ENCODE peak calls at places on chromosomes 4 and X, in five cellular contexts. U, C, M, S and F are unnamed samples.

GRCh38 chrX:19129694-19130093 is 7.4 kb upstream of the ADGRG2 start:
- DNase-seq in U (no peak), S (no peak), C (peak), M (no peak), F (no peak)

GRCh38 chrX:148960060-148960459 is 459.6 kb downstream of the AFF2 start:
- DNase-seq in S (no peak), M (no peak), U (no peak), C (no peak), F (no peak)

GRCh38 chr4:25986807-25987206 is 72.8 kb downstream of the SMIM20 start:
- DNase-seq in M (no peak), S (no peak), C (no peak), U (no peak), F (no peak)

GRCh38 chrX:129798888-129799287 is 19.1 kb downstream of the SASH3 start:
- DNase-seq in U (no peak), M (no peak), C (no peak), S (no peak), F (no peak)

GRCh38 chrX:13478740-13479451 is 90.5 kb upstream of the EGFL6 start:
- DNase-seq in M (no peak), U (no peak), S (no peak), C (no peak), F (no peak)

GRCh38 chrX:100424012-100424411 is 13.9 kb upstream of the PCDH19 start:
- DNase-seq in M (no peak), S (no peak), U (no peak), C (no peak), F (no peak)

GRCh38 chr4:76956961-76957738 is 7.6 kb downstream of the SEPTIN11 start:
- DNase-seq in S (no peak), U (peak), M (no peak), C (no peak), F (no peak)

GRCh38 chrX:130028196-130028595 is 45.8 kb downstream of the BCORL1 start:
- DNase-seq in U (no peak), M (peak), S (no peak), C (peak), F (no peak)

GRCh38 chrX:11530621-11531020 is 135.1 kb downstream of the ARHGAP6 start:
- DNase-seq in M (no peak), U (no peak), S (no peak), C (no peak), F (no peak)

GRCh38 chrX:10744011-10744410 is 123.6 kb upstream of the MID1 start:
- DNase-seq in C (no peak), S (no peak), U (no peak), M (no peak), F (no peak)

GRCh38 chr4:6092131-6092530 is 73.9 kb upstream of the C4orf50 start:
- DNase-seq in C (no peak), U (no peak), S (no peak), M (no peak), F (no peak)

GRCh38 chr4:119240568-119240967 is 28.1 kb downstream of the USP53 start:
- DNase-seq in S (no peak), C (no peak), M (no peak), U (no peak), F (no peak)

GRCh38 chr4:42148453-42148852 is 4.0 kb downstream of the BEND4 start:
- DNase-seq in S (no peak), M (no peak), C (no peak), U (no peak), F (no peak)

GRCh38 chr4:69057620-69058409 is 38.5 kb upstream of the UGT2B7 start:
- DNase-seq in C (no peak), M (no peak), S (no peak), U (peak), F (peak)

GRCh38 chr4:168731706-168732414 is 235.0 kb downstream of the PALLD start:
- DNase-seq in M (no peak), U (no peak), C (no peak), S (no peak), F (no peak)

GRCh38 chr4:74217365-74217764 is 59.4 kb downstream of the MTHFD2L start:
- DNase-seq in S (no peak), U (no peak), C (no peak), M (no peak), F (no peak)

GRCh38 chr4:1990348-1990645 is 18.5 kb downstream of the NELFA start:
- DNase-seq in U (no peak), M (no peak), C (no peak), S (no peak), F (no peak)

GRCh38 chr4:121189811-121190210 is 25.7 kb upstream of the TNIP3 start:
- DNase-seq in U (no peak), S (peak), M (no peak), C (no peak), F (no peak)

GRCh38 chr4:958314-958665 is 15.1 kb downstream of the DGKQ start:
- DNase-seq in C (no peak), U (no peak), S (no peak), M (no peak), F (no peak)

GRCh38 chrX:68462197-68462596 is 28.9 kb upstream of the OPHN1 start:
- DNase-seq in S (no peak), U (no peak), M (no peak), C (no peak), F (no peak)

GRCh38 chrX:119503484-119503861 is 35.2 kb downstream of the SLC25A5 start:
- DNase-seq in U (peak), C (no peak), M (no peak), S (no peak), F (no peak)

GRCh38 chr4:165625281-165625680 is 246.5 kb downstream of the CPE start:
- DNase-seq in S (no peak), M (no peak), C (no peak), U (no peak), F (no peak)

GRCh38 chrX:44908198-44908597 is 35.2 kb downstream of the KDM6A start:
- DNase-seq in S (no peak), M (no peak), C (no peak), U (no peak), F (no peak)

GRCh38 chrX:74779175-74779574 is 146.1 kb downstream of the NEXMIF start:
- DNase-seq in S (no peak), C (no peak), M (no peak), U (no peak), F (no peak)

GRCh38 chr4:4402966-4403365 is 16.1 kb downstream of the NSG1 start:
- DNase-seq in U (no peak), M (no peak), C (no peak), S (no peak), F (no peak)

GRCh38 chr4:54908744-54909143 is 216.7 kb downstream of the KDR start:
- DNase-seq in C (no peak), U (no peak), M (no peak), S (no peak), F (no peak)

GRCh38 chrX:23845316-23845932 is 62.3 kb downstream of the APOO start:
- DNase-seq in C (no peak), U (peak), S (no peak), M (no peak), F (no peak)

GRCh38 chrX:118862990-118863389 is 39.4 kb downstream of the ZCCHC12 start:
- DNase-seq in S (no peak), U (no peak), C (no peak), M (no peak), F (no peak)

GRCh38 chr4:171265190-171265818 is 547.9 kb upstream of the GALNTL6 start:
- DNase-seq in M (no peak), S (no peak), C (no peak), U (no peak), F (no peak)

GRCh38 chrX:68994135-68994882 is 165.5 kb downstream of the EFNB1 start:
- DNase-seq in C (no peak), M (no peak), U (no peak), S (no peak), F (peak)

GRCh38 chrX:108396188-108396885 is 41.9 kb downstream of the COL4A6 start:
- DNase-seq in U (peak), C (no peak), M (peak), S (no peak), F (peak)

GRCh38 chr4:169270156-169270809 is 473 bp downstream of the SH3RF1 start:
- DNase-seq in S (no peak), C (peak), U (no peak), M (no peak), F (no peak)

GRCh38 chr4:99324978-99325377 is 3.8 kb upstream of the ADH1B start:
- DNase-seq in S (no peak), U (no peak), M (no peak), C (no peak), F (no peak)

GRCh38 chrX:17933856-17934255 is 72.8 kb upstream of the RAI2 start:
- DNase-seq in C (no peak), S (no peak), M (no peak), U (no peak), F (no peak)

GRCh38 chr4:98706200-98706813 is 47.9 kb upstream of the TSPAN5 start:
- DNase-seq in U (no peak), C (no peak), S (no peak), M (no peak), F (no peak)

GRCh38 chr4:186982160-186982559 is 258.5 kb upstream of the FAT1 start:
- DNase-seq in M (no peak), C (no peak), U (no peak), S (no peak), F (no peak)

GRCh38 chr4:186981161-186981560 is 257.5 kb upstream of the FAT1 start:
- DNase-seq in U (no peak), M (no peak), S (no peak), C (no peak), F (no peak)

GRCh38 chr4:186979966-186980745 is 256.5 kb upstream of the FAT1 start:
- DNase-seq in C (no peak), U (no peak), S (no peak), M (no peak), F (no peak)
- H3K9ac ChIP-seq in C (no peak), U (no peak), S (no peak), M (no peak), F (no peak)

GRCh38 chr4:7398788-7399432 is 35.8 kb downstream of the PSAPL1 start:
- DNase-seq in S (no peak), U (no peak), M (no peak), C (no peak), F (no peak)

GRCh38 chr4:7400671-7401298 is 33.9 kb downstream of the PSAPL1 start:
- DNase-seq in S (no peak), M (no peak), U (no peak), C (no peak), F (no peak)

GRCh38 chr4:7403001-7403400 is 31.7 kb downstream of the PSAPL1 start:
- DNase-seq in S (no peak), U (no peak), C (no peak), M (no peak), F (no peak)

GRCh38 chr4:7399433-7400234 is 35.1 kb downstream of the PSAPL1 start:
- DNase-seq in S (no peak), M (no peak), U (no peak), C (no peak), F (no peak)

DNA sequence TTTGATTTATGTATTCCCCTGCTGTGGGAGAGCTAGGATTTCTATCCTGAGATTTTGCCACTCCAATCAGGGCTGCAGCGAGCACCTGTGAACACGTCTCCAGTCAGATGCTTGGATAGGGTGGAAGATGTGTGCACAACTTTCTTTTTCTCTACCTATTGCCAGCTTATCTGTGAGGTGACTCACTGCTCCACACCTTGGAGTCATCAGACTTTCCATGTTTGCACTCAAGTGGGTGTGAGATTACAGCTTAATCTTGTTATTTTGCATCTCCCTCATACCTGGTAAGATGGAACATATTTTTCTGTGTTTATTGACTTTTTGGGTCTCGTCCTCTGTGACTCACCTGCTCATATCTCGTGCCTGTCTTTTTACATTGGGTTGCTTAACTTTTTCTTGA is 32.2 kb downstream of the PSAPL1 start:
- DNase-seq in M (peak), S (no peak), C (no peak), U (no peak), F (no peak)
- TF ChIP-seq ZNF274 in M (no peak), S (no peak), C (no peak), U (no peak), F (no peak)

DNA sequence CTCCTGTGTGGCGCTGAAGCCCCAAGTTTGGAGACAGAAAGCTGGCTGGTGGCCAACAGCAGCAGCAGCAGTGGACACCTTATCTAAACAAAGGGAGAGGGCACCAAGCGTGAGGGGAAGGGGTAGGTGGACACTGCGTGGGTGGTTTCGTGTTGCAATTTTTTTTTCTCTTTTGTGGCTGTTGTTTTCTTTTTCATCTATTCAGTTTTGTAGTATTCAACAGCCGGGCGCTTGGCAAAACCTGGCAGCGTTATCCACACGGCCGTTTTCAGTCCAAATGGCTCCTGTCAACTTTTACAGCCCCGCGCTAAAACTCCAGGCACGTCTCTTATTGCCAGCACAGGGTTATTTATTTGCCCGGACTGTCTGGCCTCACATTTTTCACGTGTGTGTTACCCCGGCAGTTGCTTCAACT is 192.3 kb downstream of the BCOR start:
- DNase-seq in C (peak), U (no peak), M (no peak), S (no peak), F (no peak)
- TF ChIP-seq YY1 in C (no peak), U (no peak), M (no peak), S (no peak), F (no peak)

DNA sequence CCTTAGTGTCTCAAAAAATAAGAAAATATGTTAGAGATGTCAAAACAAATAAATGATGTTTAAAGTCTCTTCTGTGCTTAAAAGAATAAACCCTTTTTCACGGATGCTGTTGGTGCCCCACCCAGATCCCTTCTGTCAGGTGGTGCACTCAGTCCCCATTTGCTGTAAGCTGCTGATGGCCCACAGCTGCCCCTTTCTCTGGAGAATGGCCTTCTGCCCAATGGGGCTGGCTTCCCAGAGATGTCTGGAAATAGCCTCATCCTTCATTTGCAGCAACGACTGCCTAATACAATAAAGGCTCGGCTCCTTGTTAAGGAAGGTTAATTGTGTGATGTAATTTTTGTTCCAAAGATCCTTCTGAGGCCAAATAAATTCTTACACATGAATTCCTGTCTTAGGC is 31.9 kb downstream of the ETNPPL start:
- DNase-seq in M (no peak), C (no peak), S (no peak), U (no peak), F (no peak)
- H3K9ac ChIP-seq in M (no peak), C (no peak), S (no peak), U (no peak), F (no peak)

DNA sequence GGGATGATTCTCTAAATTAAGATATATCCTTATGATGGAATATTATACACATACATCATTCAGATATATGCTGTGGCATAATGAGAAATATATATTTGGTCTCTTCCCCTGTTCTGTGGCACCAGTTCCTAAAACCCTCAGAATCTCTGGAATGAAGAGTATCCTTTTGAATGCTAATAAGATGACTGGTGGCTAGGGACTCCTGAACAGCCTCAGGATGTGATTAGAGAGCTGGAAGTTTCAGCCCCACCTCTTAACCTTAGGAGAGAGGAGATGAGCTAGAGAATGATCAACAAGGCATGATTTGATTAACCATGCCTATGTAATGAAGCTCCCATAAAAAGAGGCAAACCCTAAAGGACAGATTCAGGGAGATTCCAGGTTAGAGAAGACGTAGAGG is 632.0 kb downstream of the IQCM start:
- DNase-seq in C (no peak), U (no peak), M (no peak), S (no peak), F (peak)
- TF ChIP-seq ZNF274 in C (no peak), U (no peak), M (no peak), S (no peak), F (no peak)

DNA sequence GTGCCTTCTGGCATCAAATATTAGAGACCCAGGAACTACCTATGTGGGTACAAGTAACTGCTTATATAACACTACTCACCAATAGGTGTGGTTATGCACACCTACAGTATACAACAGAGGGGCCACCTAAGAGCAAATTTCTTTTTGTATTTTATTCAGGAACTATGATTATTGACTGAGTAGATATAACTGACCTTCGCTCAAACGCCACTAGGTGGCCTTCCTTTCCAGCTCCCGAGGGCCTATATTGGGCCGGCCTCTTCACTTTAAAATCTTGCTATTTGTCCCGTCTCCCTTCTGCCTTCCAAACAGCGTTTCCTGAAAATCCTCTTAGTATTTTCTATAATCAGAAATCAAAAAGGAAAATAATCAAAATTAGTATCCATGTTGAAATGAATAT is 19.9 kb upstream of the PABPC5 start:
- DNase-seq in U (no peak), M (no peak), C (peak), S (no peak), F (no peak)
- TF ChIP-seq YY1 in U (no peak), M (no peak), C (no peak), S (no peak), F (no peak)

GRCh38 chr4:102554482-102554881 is 53.3 kb downstream of the NFKB1 start:
- DNase-seq in C (no peak), M (no peak), U (no peak), S (no peak), F (no peak)
- H3K9ac ChIP-seq in C (no peak), M (no peak), U (no peak), S (no peak), F (no peak)

GRCh38 chr4:52931238-52931637 is 69.1 kb downstream of the RASL11B start:
- DNase-seq in U (no peak), C (no peak), M (no peak), S (no peak), F (no peak)
- TF ChIP-seq ZNF274 in U (no peak), C (no peak), M (no peak), S (no peak), F (no peak)

GRCh38 chr4:139655116-139655515 is 10.5 kb upstream of the MGST2 start:
- DNase-seq in C (no peak), S (no peak), M (no peak), U (peak), F (no peak)
- TF ChIP-seq YY1 in C (no peak), S (no peak), M (no peak), U (no peak), F (no peak)